ENCODE peak calls at places on chromosomes 3 and 15, in five cellular contexts. B, V, S, C and E are unnamed samples.

GRCh38 chr15:71659730-71660067 is 150.7 kb upstream of the NR2E3 start:
- DNase-seq in S (no peak), V (no peak), C (no peak), B (peak), E (no peak)

GRCh38 chr3:86914651-86915050 is 76.3 kb downstream of the VGLL3 start:
- DNase-seq in C (no peak), B (no peak), S (no peak), V (no peak), E (no peak)

GRCh38 chr3:46119709-46120498 is 88.2 kb downstream of the CCR1 start:
- DNase-seq in V (no peak), C (no peak), S (no peak), B (no peak), E (no peak)

GRCh38 chr3:194998417-194998816 is 272.5 kb downstream of the XXYLT1 start:
- DNase-seq in B (no peak), S (no peak), C (no peak), V (no peak), E (no peak)

GRCh38 chr3:48962939-48963338 is 27.1 kb upstream of the P4HTM start:
- DNase-seq in C (no peak), V (no peak), B (no peak), S (no peak), E (no peak)

GRCh38 chr3:31729082-31729481 is 196.4 kb downstream of the STT3B start:
- DNase-seq in C (no peak), B (no peak), S (no peak), V (no peak), E (no peak)

GRCh38 chr15:33801954-33802353 is 166.3 kb upstream of the CHRM5 start:
- DNase-seq in C (no peak), V (no peak), B (no peak), S (no peak), E (no peak)

GRCh38 chr3:191987951-191988350 is 527.0 kb downstream of the PYDC2 start:
- DNase-seq in C (no peak), V (no peak), S (no peak), B (no peak), E (no peak)

GRCh38 chr3:64111083-64111482 is 87.8 kb upstream of the PSMD6 start:
- DNase-seq in C (no peak), S (no peak), V (no peak), B (no peak), E (no peak)

GRCh38 chr15:70576276-70576675 is 187.1 kb downstream of the UACA start:
- DNase-seq in B (no peak), C (no peak), S (no peak), V (no peak), E (no peak)

GRCh38 chr3:53067571-53067970 is 21.7 kb upstream of the SFMBT1 start:
- DNase-seq in B (no peak), V (no peak), S (no peak), C (no peak), E (no peak)

GRCh38 chr3:52606373-52607085 is 70.1 kb downstream of the UQCC5 start:
- DNase-seq in C (no peak), V (no peak), S (no peak), B (peak), E (peak)

GRCh38 chr3:4533489-4534443 is 40.6 kb downstream of the ITPR1 start:
- DNase-seq in B (no peak), V (no peak), S (no peak), C (no peak), E (no peak)

GRCh38 chr3:193780371-193780770 is 187.4 kb downstream of the OPA1 start:
- DNase-seq in C (no peak), S (no peak), B (peak), V (no peak), E (peak)

GRCh38 chr3:20104167-20104661 is 64.0 kb downstream of the KAT2B start:
- DNase-seq in B (no peak), S (no peak), C (peak), V (peak), E (no peak)

GRCh38 chr3:129556890-129557736 is 14.1 kb downstream of the H1-8 start:
- DNase-seq in V (no peak), B (peak), S (no peak), C (no peak), E (peak)

GRCh38 chr3:50126287-50127211 is 28.6 kb upstream of the SEMA3F start:
- DNase-seq in C (no peak), V (no peak), S (no peak), B (peak), E (peak)

GRCh38 chr3:155714295-155714718 is 30.6 kb downstream of the PLCH1 start:
- DNase-seq in V (no peak), C (no peak), S (peak), B (no peak), E (no peak)

GRCh38 chr15:62544446-62544845 is 379.4 kb upstream of the C2CD4B start:
- DNase-seq in V (no peak), B (no peak), S (no peak), C (no peak), E (no peak)

GRCh38 chr15:62027916-62028315 is 32.3 kb downstream of the VPS13C start:
- DNase-seq in B (no peak), S (no peak), V (no peak), C (no peak), E (no peak)

GRCh38 chr3:182683335-182684257 is 109.7 kb upstream of the ATP11B start:
- DNase-seq in S (peak), V (peak), C (peak), B (peak), E (peak)

GRCh38 chr3:191383104-191383503 is 52.8 kb upstream of the UTS2B start:
- DNase-seq in S (no peak), C (no peak), V (no peak), B (peak), E (peak)

GRCh38 chr3:172061724-172062184 is 22.4 kb downstream of the FNDC3B start:
- DNase-seq in V (no peak), B (peak), S (no peak), C (peak), E (peak)

GRCh38 chr15:85580914-85581313 is 200.5 kb downstream of the AKAP13 start:
- DNase-seq in S (no peak), B (no peak), V (peak), C (no peak), E (no peak)

GRCh38 chr3:138877246-138877645 is 42.5 kb upstream of the PIK3CB start:
- DNase-seq in B (no peak), C (no peak), S (no peak), V (no peak), E (no peak)

GRCh38 chr3:123678108-123678511 is 93.3 kb upstream of the HACD2 start:
- DNase-seq in C (no peak), V (no peak), B (peak), S (no peak), E (peak)

GRCh38 chr3:31242026-31242455 is 290.7 kb upstream of the STT3B start:
- DNase-seq in S (no peak), C (no peak), B (no peak), V (no peak), E (no peak)

GRCh38 chr3:187015903-187016638 is 85.7 kb downstream of the ST6GAL1 start:
- DNase-seq in B (no peak), S (no peak), V (no peak), C (no peak), E (no peak)

GRCh38 chr3:39146611-39147373 is 6.6 kb downstream of the CSRNP1 start:
- DNase-seq in S (peak), V (peak), C (peak), B (peak), E (peak)

GRCh38 chr3:158313344-158313927 is 203.5 kb downstream of the RSRC1 start:
- DNase-seq in S (no peak), V (no peak), B (peak), C (peak), E (peak)